ENCODE peak calls at places on chromosomes 4 and X, in four cellular contexts. T is NCI-H1105 treated with DMSO at 0.1 percent for 48 hours; L is activated naive CD8-positive, alpha-beta T cell treated with anti-CD3 and anti-CD28 coated beads, Interleukin-2, amount 50 U/mL, for 24 hours; M is psoas muscle. I is an unnamed sample.

GRCh38 chr4:129043523-129043922 is 49.8 kb downstream of the SCLT1 start:
- DNase-seq in T (no peak), M (no peak), L (no peak), I (no peak)

GRCh38 chr4:182770259-182770968 is 146.8 kb downstream of the DCTD start:
- DNase-seq in L (no peak), M (no peak), T (no peak), I (peak)

GRCh38 chr4:114780205-114780604 is 181.6 kb downstream of the UGT8 start:
- DNase-seq in M (no peak), L (no peak), T (peak), I (no peak)

GRCh38 chrX:153627675-153628111 is 19.3 kb upstream of the DUSP9 start:
- DNase-seq in L (no peak), T (no peak), M (no peak), I (peak)

GRCh38 chr4:104571341-104571740 is 76.6 kb upstream of the CXXC4 start:
- DNase-seq in M (no peak), T (no peak), L (no peak), I (no peak)

GRCh38 chr4:104487105-104487504 is 7.6 kb downstream of the CXXC4 start:
- DNase-seq in L (no peak), M (no peak), T (no peak), I (no peak)

GRCh38 chrX:11427082-11428033 is 134.1 kb downstream of the AMELX start:
- DNase-seq in T (no peak), L (no peak), M (peak), I (no peak)

GRCh38 chr4:115275615-115276014 is 162.2 kb upstream of the NDST4 start:
- DNase-seq in L (no peak), M (no peak), T (no peak), I (no peak)

GRCh38 chr4:137967480-137968190 is 274.5 kb downstream of the SLC7A11 start:
- DNase-seq in T (no peak), L (no peak), M (no peak), I (no peak)

GRCh38 chr4:177380730-177381287 is 61.4 kb downstream of the AGA start:
- DNase-seq in M (no peak), L (no peak), T (no peak), I (no peak)

GRCh38 chrX:3129256-3129655 is 88.0 kb downstream of the ARSF start:
- DNase-seq in T (no peak), M (no peak), L (no peak), I (no peak)

GRCh38 chr4:75598390-75598789 is 31.9 kb downstream of the CDKL2 start:
- DNase-seq in T (no peak), M (no peak), L (no peak), I (no peak)

GRCh38 chr4:153393397-153393796 is 48.9 kb downstream of the MND1 start:
- DNase-seq in M (peak), T (no peak), L (no peak), I (peak)

GRCh38 chr4:17511041-17511949 is 595 bp downstream of the QDPR start:
- DNase-seq in M (peak), L (peak), T (no peak), I (peak)

GRCh38 chr4:68176500-68176899 is 46.8 kb upstream of the TMPRSS11F start:
- DNase-seq in L (no peak), T (no peak), M (no peak), I (no peak)

I was measured in lung.